ENCODE peak calls at places on chromosome 13, in four cellular contexts. I is CD8-positive, alpha-beta memory T cell; H is heart right ventricle; Z is lower lobe of right lung. C is an unnamed sample. For H3K4me1, the result is how much of the 10 kb centered on the place peaks cover.

GRCh38 chr13:105207586-105208293 is 1327.7 kb downstream of the EFNB2 start:
- DNase-seq in I (no peak), H (no peak), Z (no peak), C (no peak)

GRCh38 chr13:112693831-112694497 is 4.1 kb downstream of the ATP11A start:
- DNase-seq in I (no peak), H (peak), Z (peak), C (no peak)

GRCh38 chr13:42969558-42970172 is 22.4 kb downstream of the EPSTI1 start:
- DNase-seq in I (peak), H (peak), Z (peak), C (peak)

GRCh38 chr13:45047394-45048328 is 58.3 kb downstream of the GPALPP1 start:
- DNase-seq in I (peak), H (peak), Z (peak), C (peak)

GRCh38 chr13:98301721-98302120 is 124.7 kb upstream of the RNF113B start:
- DNase-seq in I (no peak), H (no peak), Z (no peak), C (no peak)

GRCh38 chr13:79187917-79188699 is 217.9 kb downstream of the RBM26 start:
- DNase-seq in I (no peak), H (no peak), Z (no peak), C (no peak)

GRCh38 chr13:113528101-113528797 is 37.7 kb upstream of the DCUN1D2 start:
- DNase-seq in I (no peak), H (no peak), Z (no peak), C (no peak)

GRCh38 chr13:57636811-57637210 is 5.3 kb downstream of the PCDH17 start:
- DNase-seq in I (no peak), H (no peak), Z (no peak), C (no peak)

GRCh38 chr13:112972867-112973576 is 4.0 kb downstream of the MCF2L start:
- DNase-seq in I (no peak), H (no peak), Z (peak), C (no peak)

GRCh38 chr13:76556632-76557031 is 329.6 kb downstream of the KCTD12 start:
- DNase-seq in I (no peak), H (no peak), Z (no peak), C (no peak)

GRCh38 chr13:31881495-31881882 is 142.2 kb downstream of the RXFP2 start:
- DNase-seq in I (no peak), H (no peak), Z (no peak), C (no peak)

GRCh38 chr13:91417660-91418325 is 19.4 kb downstream of the GPC5 start:
- DNase-seq in I (no peak), H (no peak), Z (no peak), C (no peak)

GRCh38 chr13:75352641-75353327 is 129.2 kb downstream of the TBC1D4 start:
- DNase-seq in I (no peak), H (no peak), Z (no peak), C (no peak)

GRCh38 chr13:98022210-98022609 is 68.7 kb downstream of the IPO5 start:
- DNase-seq in I (no peak), H (peak), Z (no peak), C (no peak)

GRCh38 chr13:99892866-99893504 is 78.6 kb downstream of the ZIC5 start:
- DNase-seq in I (no peak), H (no peak), Z (no peak), C (no peak)

DNA sequence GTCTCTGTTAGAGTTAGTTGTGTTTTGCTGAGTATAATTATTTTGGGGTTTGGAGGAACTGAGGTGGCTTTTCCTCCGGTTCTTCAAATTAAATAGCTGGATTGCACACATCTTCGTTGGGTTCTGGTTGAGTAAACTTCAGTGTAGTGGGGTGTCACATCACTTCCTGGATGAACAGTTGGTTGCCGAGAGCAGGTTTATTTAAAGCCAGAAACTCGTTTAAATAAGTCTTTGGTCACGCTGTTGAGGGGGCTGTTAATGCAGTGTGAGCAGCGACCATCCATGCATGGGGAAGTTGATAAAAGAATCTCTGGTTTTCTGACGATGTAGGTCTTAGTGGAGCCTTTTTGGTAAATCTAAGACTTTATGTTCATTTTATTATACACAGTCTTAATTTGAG is 351.2 kb upstream of the ARGLU1 start:
- DNase-seq in I (no peak), H (no peak), Z (no peak), C (no peak)
- H3K4me1 ChIP-seq in I (under half), H (under half), Z (under half), C (under half)

GRCh38 chr13:110403721-110404120 is 96.6 kb downstream of the COL4A2 start:
- DNase-seq in I (no peak), H (no peak), Z (no peak), C (no peak)

GRCh38 chr13:110400786-110401533 is 93.9 kb downstream of the COL4A2 start:
- DNase-seq in I (no peak), H (peak), Z (no peak), C (no peak)

GRCh38 chr13:110403315-110403714 is 96.2 kb downstream of the COL4A2 start:
- DNase-seq in I (no peak), H (no peak), Z (no peak), C (no peak)

GRCh38 chr13:110404321-110404720 is 97.2 kb downstream of the COL4A2 start:
- DNase-seq in I (no peak), H (no peak), Z (no peak), C (no peak)

GRCh38 chr13:110402301-110403069 is 95.4 kb downstream of the COL4A2 start:
- DNase-seq in I (no peak), H (peak), Z (no peak), C (no peak)
- H3K4me1 ChIP-seq in I (under half), H (half or more), Z (under half), C (under half)

DNA sequence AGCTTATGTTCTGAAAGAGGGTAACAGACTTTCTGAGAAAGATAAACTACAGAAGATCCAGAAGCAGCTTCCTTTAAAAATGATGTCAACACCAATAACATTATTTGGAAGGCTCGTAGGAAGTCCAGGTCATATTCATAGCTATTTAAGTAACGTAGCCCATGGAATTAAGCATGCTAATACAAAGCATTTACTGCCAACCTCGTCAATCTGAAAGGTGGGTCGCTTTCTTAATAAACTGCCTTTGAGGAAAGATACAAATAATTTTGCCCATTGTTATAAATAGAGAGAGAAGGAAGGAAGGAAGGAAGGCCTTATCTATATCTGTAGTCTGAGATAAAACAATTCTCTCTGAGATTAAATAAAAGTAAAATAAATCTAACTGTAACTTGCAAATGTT is 80.3 kb downstream of the STARD13 start:
- DNase-seq in I (no peak), H (no peak), Z (no peak), C (no peak)
- H3K4me1 ChIP-seq in I (under half), H (half or more), Z (half or more), C (under half)

DNA sequence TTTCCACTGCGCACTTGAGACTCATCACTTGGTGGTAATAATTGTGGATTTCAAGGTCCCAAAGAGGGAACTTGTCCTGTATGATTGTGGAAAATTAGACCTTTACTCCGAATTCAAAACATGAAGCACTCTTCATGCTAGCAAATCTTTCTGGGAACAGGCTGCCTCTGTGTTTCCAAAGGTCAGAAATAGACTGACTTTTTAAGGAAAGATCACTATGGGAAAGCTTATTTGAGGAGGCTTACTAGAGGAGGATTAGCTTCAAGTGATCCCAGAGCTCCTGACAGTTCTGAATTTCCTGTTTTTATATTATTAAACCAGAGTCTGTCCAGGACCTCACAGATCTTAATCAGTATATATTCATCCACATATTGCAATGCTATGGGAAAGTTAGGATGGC is 5.5 kb downstream of the WDFY2 start:
- DNase-seq in I (no peak), H (no peak), Z (no peak), C (no peak)
- H3K4me1 ChIP-seq in I (under half), H (under half), Z (under half), C (under half)

GRCh38 chr13:29539866-29540265 is 55.6 kb downstream of the SLC7A1 start:
- DNase-seq in I (no peak), H (no peak), Z (no peak), C (no peak)
- H3K4me1 ChIP-seq in I (under half), H (under half), Z (under half), C (under half)

C was measured in CD4-positive, CD25-positive, alpha-beta regulatory T cell.